ENCODE peak calls at places on chromosomes 1 and 21, in four cellular contexts. One of them, this sample, is unnamed.

GRCh38 chr1:77954521-77954920 is 24.4 kb downstream of the FUBP1 start:
- DNase-seq in right lobe of liver: no peak
- DNase-seq in T follicular helper cell: no peak
- DNase-seq in T-cell: no peak
- DNase-seq in this sample: no peak

GRCh38 chr1:158793604-158794003 is 12.6 kb upstream of the OR6N2 start:
- DNase-seq in right lobe of liver: no peak
- DNase-seq in T follicular helper cell: peak
- DNase-seq in T-cell: peak
- DNase-seq in this sample: no peak

GRCh38 chr1:26161408-26162219 is 2.7 kb downstream of the FAM110D start:
- DNase-seq in right lobe of liver: peak
- DNase-seq in T follicular helper cell: no peak
- DNase-seq in T-cell: peak
- DNase-seq in this sample: peak

GRCh38 chr1:229786974-229787610 is 161.0 kb downstream of the URB2 start:
- DNase-seq in right lobe of liver: no peak
- DNase-seq in T follicular helper cell: no peak
- DNase-seq in T-cell: no peak
- DNase-seq in this sample: no peak

GRCh38 chr1:99268021-99268420 is 3.7 kb downstream of the PLPPR4 start:
- DNase-seq in right lobe of liver: no peak
- DNase-seq in T follicular helper cell: no peak
- DNase-seq in T-cell: no peak
- DNase-seq in this sample: no peak

GRCh38 chr1:229843627-229844238 is 217.7 kb downstream of the URB2 start:
- DNase-seq in right lobe of liver: peak
- DNase-seq in T follicular helper cell: no peak
- DNase-seq in T-cell: no peak
- DNase-seq in this sample: no peak

GRCh38 chr1:85332575-85332974 is 56.1 kb upstream of the BCL10 start:
- DNase-seq in right lobe of liver: no peak
- DNase-seq in T follicular helper cell: no peak
- DNase-seq in T-cell: no peak
- DNase-seq in this sample: no peak

GRCh38 chr1:84146375-84147032 is 2.4 kb downstream of the PRKACB start:
- DNase-seq in right lobe of liver: no peak
- DNase-seq in T follicular helper cell: no peak
- DNase-seq in T-cell: no peak
- DNase-seq in this sample: no peak

GRCh38 chr21:16589499-16589898 is 859.7 kb downstream of the USP25 start:
- DNase-seq in right lobe of liver: no peak
- DNase-seq in T follicular helper cell: no peak
- DNase-seq in T-cell: no peak
- DNase-seq in this sample: no peak

GRCh38 chr1:164613176-164613575 is 54.2 kb downstream of the PBX1 start:
- DNase-seq in right lobe of liver: no peak
- DNase-seq in T follicular helper cell: no peak
- DNase-seq in T-cell: no peak
- DNase-seq in this sample: no peak

GRCh38 chr1:224052767-224053166 is 61.1 kb upstream of the FBXO28 start:
- DNase-seq in right lobe of liver: no peak
- DNase-seq in T follicular helper cell: no peak
- DNase-seq in T-cell: no peak
- DNase-seq in this sample: no peak